ENCODE peak calls at places on chromosomes 16 and 17, in six cellular contexts. B is K562, T is thoracic aorta, C is lower leg skin, A is Peyer's patch, Z is body of pancreas. E is an unnamed sample.

GRCh38 chr16:88685156-88686061 is 898 bp downstream of the SNAI3 start:
- DNase-seq in B (peak; percentile 73), T (no peak), C (no peak), A (no peak), Z (peak; percentile 34), E (peak; percentile 65)

GRCh38 chr16:67393111-67393789 is at the start of gene TPPP3:
- DNase-seq in B (peak; percentile 97), T (peak; percentile 53), C (peak; percentile 75), A (peak; percentile 94), Z (peak; percentile 90), E (peak; percentile 36)

GRCh38 chr17:65797809-65798208 is 236.4 kb upstream of the AXIN2 start:
- DNase-seq in B (peak; percentile 22), T (no peak), C (no peak), A (no peak), Z (no peak), E (no peak)

GRCh38 chr17:54967621-54968258 is 714 bp downstream of the COX11 start:
- DNase-seq in B (peak; percentile 61), T (no peak), C (no peak), A (peak; percentile 54), Z (peak; percentile 22), E (no peak)

GRCh38 chr17:21249911-21250703 is 3.1 kb downstream of the NATD1 start:
- DNase-seq in B (no peak), T (no peak), C (no peak), A (no peak), Z (no peak), E (no peak)

GRCh38 chr16:52407778-52408177 is 139.2 kb downstream of the TOX3 start:
- DNase-seq in B (no peak), T (no peak), C (no peak), A (no peak), Z (no peak), E (no peak)

GRCh38 chr16:82943371-82943770 is 316.6 kb downstream of the CDH13 start:
- DNase-seq in B (no peak), T (no peak), C (no peak), A (no peak), Z (no peak), E (no peak)

GRCh38 chr16:56950051-56950450 is 11.7 kb upstream of the CETP start:
- DNase-seq in B (no peak), T (no peak), C (no peak), A (no peak), Z (no peak), E (no peak)

GRCh38 chr16:47519996-47520679 is 59.0 kb downstream of the PHKB start:
- DNase-seq in B (peak; percentile 56), T (no peak), C (no peak), A (no peak), Z (no peak), E (no peak)

GRCh38 chr17:42675348-42675983 is 1.3 kb downstream of the PLEKHH3 start:
- DNase-seq in B (peak; percentile 39), T (no peak), C (no peak), A (no peak), Z (peak; percentile 81), E (no peak)

GRCh38 chr17:42677012-42677857 is 441 bp upstream of the PLEKHH3 start:
- DNase-seq in B (peak; percentile 95), T (peak; percentile 100), C (peak; percentile 100), A (peak; percentile 100), Z (peak; percentile 100), E (peak; percentile 88)

GRCh38 chr17:42675984-42676423 is 790 bp downstream of the PLEKHH3 start:
- DNase-seq in B (peak; percentile 65), T (no peak), C (no peak), A (peak; percentile 70), Z (peak; percentile 76), E (no peak)

GRCh38 chr17:42677921-42678781 is 1.4 kb upstream of the PLEKHH3 start:
- DNase-seq in B (peak; percentile 88), T (no peak), C (peak; percentile 86), A (peak; percentile 92), Z (peak; percentile 92), E (peak; percentile 80)

GRCh38 chr17:42676424-42677011 is at the start of gene PLEKHH3:
- DNase-seq in B (no peak), T (no peak), C (no peak), A (no peak), Z (no peak), E (no peak)
- TF ChIP-seq CTCF in B (peak; percentile 33), T (no peak), C (no peak), A (no peak), Z (no peak), E (no peak)

GRCh38 chr17:56754523-56755208 is 79.1 kb downstream of the C17orf67 start:
- DNase-seq in B (no peak), T (no peak), C (no peak), A (no peak), Z (no peak), E (no peak)

GRCh38 chr17:56756536-56756935 is 77.2 kb downstream of the C17orf67 start:
- DNase-seq in B (no peak), T (no peak), C (no peak), A (no peak), Z (no peak), E (no peak)

GRCh38 chr17:56755310-56755709 is 78.4 kb downstream of the C17orf67 start:
- DNase-seq in B (no peak), T (no peak), C (no peak), A (no peak), Z (no peak), E (no peak)

GRCh38 chr17:56752263-56752662 is 81.5 kb downstream of the C17orf67 start:
- DNase-seq in B (no peak), T (no peak), C (no peak), A (no peak), Z (no peak), E (no peak)

GRCh38 chr17:56751145-56751743 is 82.5 kb downstream of the C17orf67 start:
- DNase-seq in B (no peak), T (no peak), C (no peak), A (no peak), Z (no peak), E (no peak)
- TF ChIP-seq CTCF in B (peak; percentile 18), T (no peak), C (no peak), A (no peak), Z (no peak), E (no peak)

DNA sequence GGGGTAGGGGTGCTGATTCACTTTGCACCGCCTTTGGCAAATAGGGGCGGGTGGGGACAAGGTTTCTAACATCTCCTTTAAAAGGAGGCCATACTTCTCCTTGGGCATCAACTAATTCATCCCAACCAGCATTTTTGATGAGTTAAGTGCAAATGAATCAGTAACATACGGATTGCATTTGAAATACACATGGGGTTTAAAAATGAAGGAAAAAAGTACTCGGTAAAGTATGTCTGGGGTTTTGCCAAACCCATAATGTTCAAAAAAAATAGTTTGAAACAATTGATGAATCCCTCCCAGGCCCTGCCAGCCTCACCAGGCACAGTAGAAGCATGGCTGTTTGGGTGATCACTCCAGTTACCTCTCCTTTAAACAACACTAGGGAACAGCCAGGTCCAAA is 107.1 kb downstream of the ANKFN1 start:
- DNase-seq in B (no peak), T (no peak), C (no peak), A (no peak), Z (no peak), E (no peak)
- TF ChIP-seq CTCF in B (no peak), T (no peak), C (no peak), A (no peak), Z (no peak), E (no peak)

GRCh38 chr17:16286947-16287562 is 66.2 kb downstream of the CENPV start:
- DNase-seq in B (no peak), T (no peak), C (no peak), A (no peak), Z (no peak), E (no peak)

GRCh38 chr17:16287563-16288027 is 65.7 kb downstream of the CENPV start:
- DNase-seq in B (no peak), T (no peak), C (no peak), A (no peak), Z (no peak), E (no peak)

GRCh38 chr17:16283705-16284104 is 66.7 kb downstream of the PIGL start:
- DNase-seq in B (no peak), T (no peak), C (no peak), A (no peak), Z (no peak), E (no peak)

GRCh38 chr17:16286009-16286946 is 67.0 kb downstream of the CENPV start:
- DNase-seq in B (peak; percentile 85), T (peak; percentile 68), C (peak; percentile 79), A (peak; percentile 88), Z (peak; percentile 78), E (peak; percentile 73)

GRCh38 chr17:16285646-16286008 is 67.6 kb downstream of the CENPV start:
- DNase-seq in B (no peak), T (no peak), C (no peak), A (no peak), Z (no peak), E (no peak)
- TF ChIP-seq CTCF in B (peak; percentile 79), T (no peak), C (no peak), A (no peak), Z (no peak), E (peak; percentile 38)

GRCh38 chr17:156946-157345 is 19.6 kb downstream of the SCGB1C2 start:
- DNase-seq in B (no peak), T (no peak), C (no peak), A (no peak), Z (no peak), E (no peak)
- TF ChIP-seq CTCF in B (no peak), T (no peak), C (no peak), A (no peak), Z (no peak), E (no peak)

GRCh38 chr17:18967806-18968744 is 16.1 kb downstream of the SLC5A10 start:
- DNase-seq in B (peak; percentile 46), T (no peak), C (no peak), A (no peak), Z (peak; percentile 48), E (no peak)

GRCh38 chr17:18968945-18969887 is 17.3 kb downstream of the SLC5A10 start:
- DNase-seq in B (peak; percentile 37), T (no peak), C (peak; percentile 47), A (peak; percentile 90), Z (no peak), E (no peak)

GRCh38 chr17:18974407-18975149 is 22.6 kb downstream of the SLC5A10 start:
- DNase-seq in B (no peak), T (no peak), C (no peak), A (no peak), Z (no peak), E (no peak)

GRCh38 chr17:18971801-18972200 is 19.8 kb downstream of the SLC5A10 start:
- DNase-seq in B (no peak), T (no peak), C (no peak), A (no peak), Z (no peak), E (no peak)

GRCh38 chr17:18970582-18971480 is 18.9 kb downstream of the SLC5A10 start:
- DNase-seq in B (no peak), T (no peak), C (no peak), A (no peak), Z (no peak), E (no peak)
- TF ChIP-seq CTCF in B (no peak), T (no peak), C (no peak), A (no peak), Z (no peak), E (no peak)

GRCh38 chr17:2412561-2413021 is 11.7 kb upstream of the MNT start:
- DNase-seq in B (no peak), T (no peak), C (no peak), A (no peak), Z (peak; percentile 88), E (no peak)
- TF ChIP-seq CTCF in B (no peak), T (no peak), C (no peak), A (no peak), Z (no peak), E (no peak)

GRCh38 chr16:2030036-2030435 is 3.3 kb downstream of the NHERF2 start:
- DNase-seq in B (no peak), T (no peak), C (no peak), A (no peak), Z (no peak), E (no peak)
- TF ChIP-seq CTCF in B (no peak), T (no peak), C (no peak), A (no peak), Z (no peak), E (no peak)